ENCODE peak calls at places on chromosomes 2 and 18, in nine cellular contexts. D is GM04504, N is AG08396, Q is Panc1, K is AG04450, B is epithelial cell of esophagus, Z is cardiac fibroblast, Y is HTR-8/SVneo, A is hypothalamus. G is an unnamed sample.

GRCh38 chr2:133390151-133390550 is 178.1 kb downstream of the NCKAP5 start:
- DNase-seq in B (peak), N (peak), Y (peak), Q (no peak), Z (no peak), K (no peak), A (no peak), D (peak), G (no peak)

GRCh38 chr18:50754297-50754696 is 65.5 kb downstream of the MRO start:
- DNase-seq in B (no peak), Q (no peak), N (no peak), D (no peak), Y (no peak), K (no peak), A (no peak), Z (no peak), G (no peak)

GRCh38 chr2:86314125-86314524 is 23.3 kb downstream of the REEP1 start:
- DNase-seq in D (no peak), N (no peak), Q (no peak), A (no peak), Y (no peak), B (no peak), K (no peak), Z (no peak), G (no peak)

GRCh38 chr2:98473995-98474780 is 29.5 kb downstream of the INPP4A start:
- DNase-seq in Y (no peak), D (no peak), A (no peak), Z (no peak), N (no peak), K (no peak), Q (no peak), B (no peak), G (no peak)

GRCh38 chr2:53475766-53476165 is 291.8 kb upstream of the CHAC2 start:
- DNase-seq in A (no peak), N (no peak), D (no peak), B (no peak), Y (no peak), Z (no peak), K (no peak), Q (no peak), G (no peak)

GRCh38 chr2:44769349-44770005 is 172.0 kb upstream of the SIX3 start:
- DNase-seq in Z (no peak), B (no peak), A (no peak), Y (no peak), D (no peak), K (no peak), Q (no peak), N (no peak), G (no peak)

GRCh38 chr2:108889907-108890306 is 99.1 kb downstream of the EDAR start:
- DNase-seq in Q (no peak), B (no peak), Y (no peak), A (no peak), K (no peak), Z (no peak), N (no peak), D (no peak), G (no peak)

GRCh38 chr2:172095905-172096660 is 6.6 kb downstream of the DLX2 start:
- DNase-seq in Z (no peak), K (no peak), A (no peak), N (peak), B (no peak), Q (no peak), D (no peak), Y (no peak), G (no peak)

GRCh38 chr2:235605999-235606715 is 112.3 kb downstream of the AGAP1 start:
- DNase-seq in D (no peak), Y (no peak), B (no peak), Q (no peak), N (peak), Z (peak), A (no peak), K (peak), G (peak)

GRCh38 chr18:841647-842370 is 29.8 kb upstream of the YES1 start:
- DNase-seq in B (no peak), Y (no peak), D (no peak), A (no peak), Q (no peak), N (no peak), K (no peak), Z (no peak), G (no peak)

GRCh38 chr2:197813093-197813787 is 8.8 kb downstream of the PLCL1 start:
- DNase-seq in Y (no peak), Z (peak), A (no peak), Q (no peak), K (no peak), D (no peak), N (peak), B (peak), G (no peak)

GRCh38 chr2:10760794-10761504 is 39.5 kb downstream of the ATP6V1C2 start:
- DNase-seq in D (no peak), Y (no peak), Q (no peak), K (no peak), B (no peak), N (no peak), A (no peak), Z (no peak), G (no peak)

GRCh38 chr2:141513853-141514252 is 617.0 kb downstream of the LRP1B start:
- DNase-seq in Z (no peak), K (no peak), Y (no peak), Q (no peak), B (no peak), A (no peak), N (no peak), D (no peak), G (no peak)

GRCh38 chr18:811192-812122 is 585 bp downstream of the YES1 start:
- DNase-seq in N (peak), Q (no peak), K (no peak), Y (no peak), Z (peak), A (peak), D (no peak), B (peak), G (no peak)

GRCh38 chr2:105184420-105184819 is 57.1 kb upstream of the GPR45 start:
- DNase-seq in Q (no peak), A (no peak), B (no peak), Z (no peak), K (no peak), N (no peak), Y (no peak), D (no peak), G (no peak)

GRCh38 chr2:46701152-46701551 is 214.5 kb downstream of the MCFD2 start:
- DNase-seq in Q (no peak), D (no peak), K (no peak), A (no peak), Z (peak), N (no peak), B (peak), Y (no peak), G (no peak)

GRCh38 chr18:13288509-13289138 is 70.1 kb downstream of the LDLRAD4 start:
- DNase-seq in B (no peak), K (no peak), A (no peak), Q (no peak), N (no peak), D (no peak), Z (no peak), Y (no peak), G (no peak)

G was measured in astrocyte of the cerebellum.